ENCODE peak calls at places on chromosomes 4 and X, in four cellular contexts. R is K562, U is GM12878, H is endothelial cell of umbilical vein. W is an unnamed sample.

GRCh38 chr4:187183826-187184225 is 460.2 kb upstream of the FAT1 start:
- DNase-seq in R (no peak), U (no peak), H (no peak), W (no peak)

GRCh38 chr4:88706574-88706973 is 8.9 kb upstream of the NAP1L5 start:
- DNase-seq in R (peak), U (no peak), H (peak), W (peak)

GRCh38 chrX:103549920-103550319 is 30.6 kb upstream of the RAB40A start:
- DNase-seq in R (no peak), U (no peak), H (no peak), W (no peak)

GRCh38 chrX:30570505-30570904 is 7.1 kb downstream of the TASL start:
- DNase-seq in R (peak), U (no peak), H (peak), W (peak)

GRCh38 chr4:144591401-144591800 is 54.6 kb upstream of the HHIP start:
- DNase-seq in R (no peak), U (no peak), H (peak), W (peak)

GRCh38 chr4:2942037-2942531 is 21.1 kb downstream of the NOP14 start:
- DNase-seq in R (no peak), U (no peak), H (no peak), W (no peak)

GRCh38 chrX:117985241-117985640 is 131.4 kb downstream of the KLHL13 start:
- DNase-seq in R (peak), U (no peak), H (no peak), W (peak)

GRCh38 chr4:164989464-164989863 is 12.0 kb upstream of the TRIM61 start:
- DNase-seq in R (no peak), U (no peak), H (no peak), W (no peak)

GRCh38 chrX:34884693-34885277 is 57.8 kb upstream of the FAM47B start:
- DNase-seq in R (no peak), U (no peak), H (peak), W (peak)

GRCh38 chr4:8278421-8279287 is 9.1 kb downstream of the HTRA3 start:
- DNase-seq in R (no peak), U (no peak), H (peak), W (peak)

GRCh38 chr4:1660948-1661677 is 23.0 kb downstream of the FAM53A start:
- DNase-seq in R (no peak), U (no peak), H (no peak), W (no peak)

GRCh38 chr4:1658581-1658980 is 25.5 kb downstream of the FAM53A start:
- DNase-seq in R (no peak), U (no peak), H (no peak), W (no peak)

GRCh38 chr4:1658146-1658545 is 26.0 kb downstream of the FAM53A start:
- DNase-seq in R (no peak), U (no peak), H (no peak), W (no peak)

GRCh38 chr4:1656986-1657385 is 27.1 kb downstream of the FAM53A start:
- DNase-seq in R (no peak), U (no peak), H (no peak), W (no peak)

DNA sequence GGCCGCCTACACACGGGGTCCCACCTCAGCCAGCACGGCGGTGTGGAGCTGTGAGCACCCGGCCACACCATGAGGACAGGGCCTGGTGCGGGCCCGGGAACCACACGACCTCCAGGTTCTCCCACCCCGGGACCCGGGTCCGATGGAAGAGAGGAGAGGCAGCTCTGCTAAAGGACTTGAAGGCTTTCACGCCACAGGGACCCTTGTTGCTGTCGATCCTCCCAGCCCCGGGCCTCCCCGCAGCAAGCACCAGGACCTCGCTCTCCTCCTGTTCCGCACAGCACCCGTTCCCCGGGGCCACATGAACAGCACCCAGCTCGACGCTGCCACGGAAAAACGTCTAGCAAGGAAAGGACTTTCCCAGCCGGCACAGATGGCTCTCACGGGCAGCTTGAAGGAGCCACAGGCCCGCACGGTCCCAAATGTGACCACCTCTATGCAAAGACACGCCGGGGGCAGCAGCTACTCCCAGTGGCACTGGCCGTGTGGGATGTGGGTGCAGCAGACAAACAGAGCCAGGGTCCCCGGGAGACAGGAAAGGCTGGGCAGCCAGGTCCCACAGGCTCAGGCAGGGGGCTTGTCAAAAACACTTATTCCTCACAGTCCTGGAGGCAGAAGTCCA is 24.9 kb downstream of the FAM53A start:
- DNase-seq in R (no peak), U (no peak), H (no peak), W (no peak)
- TF ChIP-seq FOS in R (no peak), U (no peak), H (no peak), W (no peak)

GRCh38 chrX:133561251-133561650 is 146.0 kb upstream of the GPC4 start:
- DNase-seq in R (no peak), U (no peak), H (no peak), W (no peak)
- TF ChIP-seq FOS in R (no peak), U (no peak), H (no peak), W (no peak)

DNA sequence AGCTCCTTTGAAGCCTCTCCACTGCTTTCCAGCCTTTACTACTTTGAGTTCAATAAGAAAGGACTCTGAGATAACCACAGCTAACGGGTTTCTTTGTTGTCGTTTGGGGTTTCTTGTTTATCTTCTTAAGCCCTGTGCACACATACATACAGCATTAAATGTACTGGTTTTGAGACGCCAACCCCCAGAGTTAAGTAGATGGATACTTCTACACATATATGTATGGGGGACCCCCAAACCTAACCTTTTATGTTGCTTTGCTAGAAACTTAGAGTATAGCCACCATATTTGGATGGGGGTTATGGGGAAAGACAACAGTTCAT is 696 bp downstream of the CEP135 start:
- DNase-seq in R (no peak), U (no peak), H (no peak), W (no peak)
- TF ChIP-seq FOS in R (no peak), U (no peak), H (no peak), W (no peak)

GRCh38 chrX:51896626-51897025 is 3.2 kb downstream of the MAGED1 start:
- DNase-seq in R (no peak), U (no peak), H (no peak), W (no peak)

GRCh38 chrX:51893931-51894696 is 691 bp downstream of the MAGED1 start:
- DNase-seq in R (no peak), U (no peak), H (peak), W (peak)

GRCh38 chrX:51891821-51892551 is 1.4 kb upstream of the MAGED1 start:
- DNase-seq in R (no peak), U (no peak), H (peak), W (peak)

GRCh38 chrX:51892921-51893745 is at the start of gene MAGED1:
- DNase-seq in R (no peak), U (peak), H (peak), W (peak)

GRCh38 chrX:51894697-51895336 is 1.4 kb downstream of the MAGED1 start:
- DNase-seq in R (no peak), U (no peak), H (peak), W (peak)
- TF ChIP-seq FOS in R (no peak), U (no peak), H (no peak), W (no peak)

DNA sequence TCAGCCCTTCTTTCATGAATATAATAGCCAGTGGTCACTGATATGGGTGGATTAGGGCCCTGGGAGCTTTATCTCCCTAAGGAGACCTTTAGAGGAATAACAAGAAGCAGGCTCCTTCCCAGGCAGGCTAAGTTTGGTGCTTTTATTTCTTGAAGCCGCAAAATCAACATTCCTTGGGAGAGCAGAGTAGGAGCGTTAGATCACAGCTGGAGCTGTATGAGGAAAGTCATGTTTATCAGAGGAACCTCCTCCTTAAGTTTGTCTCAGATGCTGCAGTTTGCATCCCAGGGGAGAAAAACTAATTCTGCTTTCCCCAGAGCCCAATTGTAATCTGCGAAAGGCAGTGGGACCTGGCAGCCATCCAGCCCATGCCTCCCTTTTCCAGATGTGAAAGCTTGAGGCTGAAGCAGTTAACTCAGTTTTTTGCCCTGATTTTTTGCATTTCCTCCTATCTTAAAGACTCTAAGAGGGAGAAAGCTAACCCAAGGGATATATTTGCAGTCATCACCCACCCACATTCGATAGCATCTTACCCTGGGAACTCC is 186.0 kb upstream of the FRMPD4 start:
- DNase-seq in R (no peak), U (no peak), H (no peak), W (peak)
- TF ChIP-seq FOS in R (no peak), U (no peak), H (no peak), W (no peak)

GRCh38 chr4:54440394-54441223 is 211.5 kb downstream of the PDGFRA start:
- DNase-seq in R (peak), U (no peak), H (peak), W (peak)
- TF ChIP-seq FOS in R (no peak), U (no peak), H (no peak), W (no peak)

GRCh38 chr4:61851126-61851525 is 651.0 kb downstream of the ADGRL3 start:
- DNase-seq in R (no peak), U (no peak), H (no peak), W (no peak)

GRCh38 chr4:61853041-61853440 is 652.9 kb downstream of the ADGRL3 start:
- DNase-seq in R (no peak), U (no peak), H (no peak), W (no peak)
- TF ChIP-seq FOS in R (no peak), U (no peak), H (no peak), W (no peak)

GRCh38 chr4:123995939-123996338 is 599.3 kb downstream of the SPRY1 start:
- DNase-seq in R (no peak), U (no peak), H (peak), W (peak)

GRCh38 chr4:124000233-124000632 is 603.6 kb downstream of the SPRY1 start:
- DNase-seq in R (no peak), U (no peak), H (no peak), W (no peak)

GRCh38 chr4:123997736-123998449 is 601.3 kb downstream of the SPRY1 start:
- DNase-seq in R (no peak), U (no peak), H (no peak), W (no peak)

GRCh38 chr4:123994917-123995316 is 598.3 kb downstream of the SPRY1 start:
- DNase-seq in R (no peak), U (no peak), H (no peak), W (no peak)

DNA sequence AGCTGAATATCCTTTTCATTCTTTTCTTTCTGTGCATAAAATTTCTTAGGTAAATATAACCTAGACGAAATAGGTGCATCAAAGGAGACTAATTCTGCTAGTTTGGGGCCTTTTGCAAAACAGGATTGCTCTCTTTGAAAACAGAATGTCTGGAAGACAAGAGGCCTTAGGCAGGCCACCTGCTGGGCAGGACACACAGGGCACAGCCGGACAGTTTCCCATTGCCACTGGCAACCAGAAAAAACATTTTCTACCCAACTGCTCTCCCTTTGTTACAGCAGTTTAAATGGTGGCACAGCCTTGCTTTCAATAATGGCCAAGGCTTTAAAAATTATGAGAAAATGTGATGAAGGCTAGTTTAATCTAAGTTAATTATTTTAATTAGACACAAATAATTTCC is 600.5 kb downstream of the SPRY1 start:
- DNase-seq in R (no peak), U (no peak), H (no peak), W (no peak)
- TF ChIP-seq FOS in R (no peak), U (no peak), H (no peak), W (no peak)